ENCODE peak calls at places on chromosomes 4 and X, in five cellular contexts. One of them, this sample, is unnamed.

GRCh38 chr4:35684755-35685154 is 559.6 kb downstream of the ARAP2 start:
- DNase-seq in GM13977: no peak
- DNase-seq in endodermal cell: no peak
- DNase-seq in GM13976: no peak
- DNase-seq in colonic mucosa: no peak
- DNase-seq in this sample: no peak

GRCh38 chr4:124135409-124135813 is 577.1 kb downstream of the ANKRD50 start:
- DNase-seq in GM13977: no peak
- DNase-seq in endodermal cell: no peak
- DNase-seq in GM13976: no peak
- DNase-seq in colonic mucosa: no peak
- DNase-seq in this sample: no peak

GRCh38 chr4:24471623-24472510 is 112.5 kb downstream of the DHX15 start:
- DNase-seq in GM13977: peak
- DNase-seq in endodermal cell: peak
- DNase-seq in GM13976: peak
- DNase-seq in colonic mucosa: peak
- DNase-seq in this sample: peak

GRCh38 chrX:485368-485767 is 98.7 kb upstream of the PPP2R3B start:
- DNase-seq in GM13977: no peak
- DNase-seq in endodermal cell: no peak
- DNase-seq in GM13976: no peak
- DNase-seq in colonic mucosa: no peak
- DNase-seq in this sample: no peak

GRCh38 chrX:109856974-109857373 is 123.9 kb upstream of the ACSL4 start:
- DNase-seq in GM13977: no peak
- DNase-seq in endodermal cell: no peak
- DNase-seq in GM13976: no peak
- DNase-seq in colonic mucosa: no peak
- DNase-seq in this sample: no peak

GRCh38 chr4:22179124-22179874 is 230.7 kb upstream of the KCNIP4 start:
- DNase-seq in GM13977: no peak
- DNase-seq in endodermal cell: no peak
- DNase-seq in GM13976: no peak
- DNase-seq in colonic mucosa: no peak
- DNase-seq in this sample: no peak

GRCh38 chr4:88107406-88108107 is 50.9 kb downstream of the ABCG2 start:
- DNase-seq in GM13977: no peak
- DNase-seq in endodermal cell: no peak
- DNase-seq in GM13976: no peak
- DNase-seq in colonic mucosa: peak
- DNase-seq in this sample: no peak

GRCh38 chrX:81202989-81203388 is 1.1 kb downstream of the SH3BGRL start:
- DNase-seq in GM13977: no peak
- DNase-seq in endodermal cell: no peak
- DNase-seq in GM13976: no peak
- DNase-seq in colonic mucosa: no peak
- DNase-seq in this sample: no peak

GRCh38 chr4:155809835-155810234 is 51.0 kb downstream of the GUCY1B1 start:
- DNase-seq in GM13977: peak
- DNase-seq in endodermal cell: no peak
- DNase-seq in GM13976: peak
- DNase-seq in colonic mucosa: no peak
- DNase-seq in this sample: no peak

GRCh38 chr4:140523857-140524742 is at the start of gene ELMOD2:
- DNase-seq in GM13977: peak
- DNase-seq in endodermal cell: peak
- DNase-seq in GM13976: peak
- DNase-seq in colonic mucosa: peak
- DNase-seq in this sample: peak

GRCh38 chr4:177287298-177287697 is 22.4 kb upstream of the NEIL3 start:
- DNase-seq in GM13977: no peak
- DNase-seq in endodermal cell: no peak
- DNase-seq in GM13976: no peak
- DNase-seq in colonic mucosa: no peak
- DNase-seq in this sample: no peak

GRCh38 chr4:168667936-168668335 is 171.1 kb downstream of the PALLD start:
- DNase-seq in GM13977: no peak
- DNase-seq in endodermal cell: no peak
- DNase-seq in GM13976: no peak
- DNase-seq in colonic mucosa: no peak
- DNase-seq in this sample: no peak

GRCh38 chr4:86498560-86499166 is 95.5 kb upstream of the PTPN13 start:
- DNase-seq in GM13977: peak
- DNase-seq in endodermal cell: no peak
- DNase-seq in GM13976: peak
- DNase-seq in colonic mucosa: no peak
- DNase-seq in this sample: no peak

GRCh38 chr4:99330648-99331047 is 9.4 kb upstream of the ADH1B start:
- DNase-seq in GM13977: no peak
- DNase-seq in endodermal cell: no peak
- DNase-seq in GM13976: no peak
- DNase-seq in colonic mucosa: no peak
- DNase-seq in this sample: no peak

GRCh38 chrX:103640401-103641155 is 11.8 kb downstream of the TCEAL1 start:
- DNase-seq in GM13977: no peak
- DNase-seq in endodermal cell: no peak
- DNase-seq in GM13976: no peak
- DNase-seq in colonic mucosa: no peak
- DNase-seq in this sample: no peak

GRCh38 chr4:152485726-152486276 is 50.1 kb downstream of the FBXW7 start:
- DNase-seq in GM13977: peak
- DNase-seq in endodermal cell: no peak
- DNase-seq in GM13976: no peak
- DNase-seq in colonic mucosa: peak
- DNase-seq in this sample: no peak

GRCh38 chr4:79723507-79723906 is 315.5 kb upstream of the GK2 start:
- DNase-seq in GM13977: no peak
- DNase-seq in endodermal cell: peak
- DNase-seq in GM13976: no peak
- DNase-seq in colonic mucosa: no peak
- DNase-seq in this sample: no peak

GRCh38 chr4:95360911-95361695 is 187.7 kb downstream of the UNC5C start:
- DNase-seq in GM13977: no peak
- DNase-seq in endodermal cell: no peak
- DNase-seq in GM13976: no peak
- DNase-seq in colonic mucosa: no peak
- DNase-seq in this sample: no peak

GRCh38 chr4:46444318-46444717 is 54.4 kb upstream of the GABRA2 start:
- DNase-seq in GM13977: no peak
- DNase-seq in endodermal cell: no peak
- DNase-seq in GM13976: no peak
- DNase-seq in colonic mucosa: no peak
- DNase-seq in this sample: no peak

GRCh38 chr4:123366144-123366748 is 30.3 kb upstream of the SPRY1 start:
- DNase-seq in GM13977: no peak
- DNase-seq in endodermal cell: no peak
- DNase-seq in GM13976: no peak
- DNase-seq in colonic mucosa: no peak
- DNase-seq in this sample: no peak

GRCh38 chr4:22202351-22203343 is 254.1 kb upstream of the KCNIP4 start:
- DNase-seq in GM13977: no peak
- DNase-seq in endodermal cell: no peak
- DNase-seq in GM13976: no peak
- DNase-seq in colonic mucosa: peak
- DNase-seq in this sample: no peak

GRCh38 chr4:26424838-26425237 is 65.4 kb downstream of the CCKAR start:
- DNase-seq in GM13977: no peak
- DNase-seq in endodermal cell: no peak
- DNase-seq in GM13976: no peak
- DNase-seq in colonic mucosa: no peak
- DNase-seq in this sample: no peak
- TF ChIP-seq CTCF in GM13977: no peak
- TF ChIP-seq CTCF in endodermal cell: peak
- TF ChIP-seq CTCF in GM13976: no peak
- TF ChIP-seq CTCF in colonic mucosa: no peak
- TF ChIP-seq CTCF in this sample: peak

GRCh38 chr4:37893164-37893563 is 2.3 kb downstream of the TBC1D1 start:
- DNase-seq in GM13977: no peak
- DNase-seq in endodermal cell: no peak
- DNase-seq in GM13976: no peak
- DNase-seq in colonic mucosa: no peak
- DNase-seq in this sample: no peak

GRCh38 chr4:37890501-37891220 is at the start of gene TBC1D1:
- DNase-seq in GM13977: peak
- DNase-seq in endodermal cell: peak
- DNase-seq in GM13976: peak
- DNase-seq in colonic mucosa: peak
- DNase-seq in this sample: no peak

GRCh38 chr4:37892641-37893040 is 1.8 kb downstream of the TBC1D1 start:
- DNase-seq in GM13977: peak
- DNase-seq in endodermal cell: no peak
- DNase-seq in GM13976: peak
- DNase-seq in colonic mucosa: no peak
- DNase-seq in this sample: no peak

GRCh38 chr4:37889849-37890500 is 909 bp upstream of the TBC1D1 start:
- DNase-seq in GM13977: no peak
- DNase-seq in endodermal cell: peak
- DNase-seq in GM13976: no peak
- DNase-seq in colonic mucosa: no peak
- DNase-seq in this sample: no peak

GRCh38 chr4:37891221-37892159 is 606 bp downstream of the TBC1D1 start:
- DNase-seq in GM13977: peak
- DNase-seq in endodermal cell: peak
- DNase-seq in GM13976: peak
- DNase-seq in colonic mucosa: peak
- DNase-seq in this sample: no peak
- TF ChIP-seq CTCF in GM13977: peak
- TF ChIP-seq CTCF in endodermal cell: no peak
- TF ChIP-seq CTCF in GM13976: no peak
- TF ChIP-seq CTCF in colonic mucosa: no peak
- TF ChIP-seq CTCF in this sample: peak

GRCh38 chrX:98501441-98501840 is 1617.7 kb downstream of the RPA4 start:
- DNase-seq in GM13977: no peak
- DNase-seq in endodermal cell: no peak
- DNase-seq in GM13976: no peak
- DNase-seq in colonic mucosa: no peak
- DNase-seq in this sample: no peak
- TF ChIP-seq CTCF in GM13977: no peak
- TF ChIP-seq CTCF in endodermal cell: no peak
- TF ChIP-seq CTCF in GM13976: no peak
- TF ChIP-seq CTCF in colonic mucosa: no peak
- TF ChIP-seq CTCF in this sample: no peak

GRCh38 chr4:154119317-154119716 is 330.4 kb upstream of the SFRP2 start:
- DNase-seq in GM13977: no peak
- DNase-seq in endodermal cell: peak
- DNase-seq in GM13976: no peak
- DNase-seq in colonic mucosa: no peak
- DNase-seq in this sample: no peak
- TF ChIP-seq CTCF in GM13977: peak
- TF ChIP-seq CTCF in endodermal cell: peak
- TF ChIP-seq CTCF in GM13976: peak
- TF ChIP-seq CTCF in colonic mucosa: no peak
- TF ChIP-seq CTCF in this sample: no peak

GRCh38 chr4:67909910-67910905 is 26.4 kb upstream of the TMPRSS11D start:
- DNase-seq in GM13977: no peak
- DNase-seq in endodermal cell: no peak
- DNase-seq in GM13976: no peak
- DNase-seq in colonic mucosa: no peak
- DNase-seq in this sample: no peak
- TF ChIP-seq CTCF in GM13977: peak
- TF ChIP-seq CTCF in endodermal cell: peak
- TF ChIP-seq CTCF in GM13976: peak
- TF ChIP-seq CTCF in colonic mucosa: peak
- TF ChIP-seq CTCF in this sample: peak

DNA sequence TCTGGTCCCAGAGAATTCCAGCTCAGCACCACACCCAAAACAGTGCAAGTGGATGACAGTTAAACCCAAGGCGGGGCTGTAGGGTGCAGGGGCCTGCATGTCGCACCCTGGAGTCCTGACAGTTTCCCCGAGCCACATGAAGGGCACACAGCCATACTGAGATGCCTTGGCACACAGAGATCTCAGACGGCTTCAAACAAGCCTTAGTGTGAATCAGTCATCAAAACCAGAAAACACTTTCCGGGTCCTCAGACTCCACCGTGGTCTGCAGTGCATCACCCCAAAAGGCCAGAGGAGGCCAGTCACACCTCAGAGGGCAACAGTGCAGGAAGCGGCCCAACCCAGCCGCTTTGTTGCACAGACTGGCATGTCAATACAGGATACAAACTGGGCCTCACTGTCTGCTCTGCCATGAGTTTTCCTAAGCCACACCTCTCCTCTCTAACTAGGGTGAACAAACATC is 64.6 kb upstream of the ENPP6 start:
- DNase-seq in GM13977: peak
- DNase-seq in endodermal cell: peak
- DNase-seq in GM13976: peak
- DNase-seq in colonic mucosa: peak
- DNase-seq in this sample: no peak
- TF ChIP-seq CTCF in GM13977: peak
- TF ChIP-seq CTCF in endodermal cell: peak
- TF ChIP-seq CTCF in GM13976: peak
- TF ChIP-seq CTCF in colonic mucosa: no peak
- TF ChIP-seq CTCF in this sample: peak

This sample was measured in neural crest cell.